ENCODE peak calls at places on chromosomes 7 and 10, in six cellular contexts. F is stomach, L is breast epithelium, A is neural progenitor cell, P is RWPE1, Z is heart right ventricle. V is an unnamed sample.

GRCh38 chr7:90736968-90737939 is 141.1 kb downstream of the CDK14 start:
- DNase-seq in F (no peak), L (no peak), A (no peak), P (no peak), Z (no peak), V (no peak)

GRCh38 chr10:29353887-29354561 is 65.2 kb downstream of the LYZL1 start:
- DNase-seq in F (no peak), L (no peak), A (peak; percentile 6), P (no peak), Z (no peak), V (no peak)

GRCh38 chr7:30171753-30172447 is 37.1 kb downstream of the MTURN start:
- DNase-seq in F (no peak), L (no peak), A (no peak), P (peak; percentile 56), Z (no peak), V (no peak)

GRCh38 chr7:23419160-23419559 is 51.1 kb downstream of the IGF2BP3 start:
- DNase-seq in F (no peak), L (no peak), A (no peak), P (no peak), Z (no peak), V (no peak)

GRCh38 chr10:69838418-69838817 is 36.7 kb downstream of the COL13A1 start:
- DNase-seq in F (no peak), L (no peak), A (peak; percentile 44), P (no peak), Z (no peak), V (no peak)

GRCh38 chr10:43197834-43198681 is 59.8 kb downstream of the CSGALNACT2 start:
- DNase-seq in F (peak; percentile 25), L (no peak), A (peak; percentile 45), P (no peak), Z (no peak), V (no peak)

GRCh38 chr7:80775481-80775880 is 137.0 kb downstream of the CD36 start:
- DNase-seq in F (no peak), L (no peak), A (no peak), P (no peak), Z (no peak), V (no peak)

GRCh38 chr10:70805619-70806215 is 10.0 kb upstream of the SGPL1 start:
- DNase-seq in F (no peak), L (no peak), A (no peak), P (no peak), Z (no peak), V (no peak)

GRCh38 chr7:36406156-36406555 is 16.5 kb downstream of the ANLN start:
- DNase-seq in F (no peak), L (no peak), A (no peak), P (no peak), Z (no peak), V (no peak)

GRCh38 chr10:129719889-129720590 is 244.0 kb downstream of the EBF3 start:
- DNase-seq in F (no peak), L (no peak), A (no peak), P (no peak), Z (no peak), V (no peak)

GRCh38 chr10:133325761-133326463 is 10.8 kb downstream of the CALY start:
- DNase-seq in F (no peak), L (no peak), A (peak; percentile 54), P (no peak), Z (no peak), V (no peak)

GRCh38 chr10:34109952-34110702 is 705.0 kb downstream of the PARD3 start:
- DNase-seq in F (no peak), L (no peak), A (peak; percentile 20), P (peak; percentile 67), Z (no peak), V (no peak)

GRCh38 chr10:27542812-27543211 is 38.7 kb downstream of the RAB18 start:
- DNase-seq in F (no peak), L (no peak), A (no peak), P (no peak), Z (no peak), V (no peak)

GRCh38 chr7:124992881-124993562 is 63.4 kb upstream of the POT1 start:
- DNase-seq in F (peak; percentile 33), L (no peak), A (no peak), P (peak; percentile 46), Z (no peak), V (no peak)

GRCh38 chr7:125241548-125241947 is 311.9 kb upstream of the POT1 start:
- DNase-seq in F (no peak), L (no peak), A (no peak), P (no peak), Z (no peak), V (no peak)

GRCh38 chr7:99685129-99685758 is 5.4 kb upstream of the CYP3A5 start:
- DNase-seq in F (no peak), L (no peak), A (no peak), P (no peak), Z (no peak), V (no peak)

GRCh38 chr10:13690281-13690825 is 103.6 kb downstream of the PRPF18 start:
- DNase-seq in F (no peak), L (peak; percentile 14), A (peak; percentile 63), P (peak; percentile 84), Z (no peak), V (no peak)

GRCh38 chr10:62655337-62655994 is 149.1 kb upstream of the ADO start:
- DNase-seq in F (no peak), L (no peak), A (no peak), P (no peak), Z (no peak), V (no peak)

GRCh38 chr10:397321-398068 is 262.2 kb downstream of the ZMYND11 start:
- DNase-seq in F (no peak), L (no peak), A (no peak), P (no peak), Z (no peak), V (peak; percentile 16)

DNA sequence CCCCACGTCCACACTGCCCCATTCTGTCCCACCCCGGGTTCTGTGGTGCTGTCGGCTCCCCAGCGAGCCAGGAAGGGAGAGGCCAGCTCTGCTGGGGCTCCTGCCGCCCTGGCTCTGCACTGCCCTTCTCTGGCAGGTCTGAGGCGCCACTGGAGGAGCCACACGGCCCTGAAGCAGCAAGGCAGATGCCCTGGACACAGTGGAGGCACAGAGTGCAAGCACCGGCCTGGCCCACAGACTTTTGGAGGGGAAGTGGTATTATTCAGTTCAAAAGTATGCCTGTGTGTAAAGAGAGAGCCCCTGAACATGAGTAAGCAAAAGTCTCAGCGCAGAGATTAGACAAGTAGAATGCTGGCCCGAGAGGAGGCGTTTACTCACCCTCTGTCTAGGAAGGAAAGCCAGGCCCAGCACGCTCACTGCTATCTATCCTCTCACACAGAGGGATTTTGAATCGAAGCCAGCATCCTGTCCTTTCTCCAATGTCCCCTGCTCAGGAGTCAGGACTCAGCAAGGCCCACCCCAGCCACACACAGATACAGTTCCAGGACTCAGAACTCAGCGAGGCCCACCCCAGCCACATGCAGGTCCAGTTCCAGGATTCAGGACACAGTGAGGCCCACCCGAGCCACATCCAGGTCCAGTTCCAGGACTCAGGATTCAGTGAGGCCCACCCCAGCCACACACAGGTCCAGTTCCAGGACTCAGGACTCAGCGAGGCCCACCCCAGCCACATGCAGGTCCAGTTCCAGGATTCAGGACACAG is 115.0 kb downstream of the EGFR start:
- DNase-seq in F (peak; percentile 51), L (no peak), A (no peak), P (peak; percentile 80), Z (peak; percentile 55), V (no peak)
- TF ChIP-seq CTCF in F (no peak), L (no peak), A (no peak), P (no peak), Z (no peak), V (no peak)

GRCh38 chr7:4854916-4855315 is 6.9 kb downstream of the PAPOLB start:
- DNase-seq in F (no peak), L (no peak), A (no peak), P (no peak), Z (no peak), V (no peak)

GRCh38 chr7:4851459-4852422 is 10.1 kb downstream of the PAPOLB start:
- DNase-seq in F (no peak), L (no peak), A (no peak), P (peak; percentile 12), Z (no peak), V (no peak)

GRCh38 chr7:4845740-4846142 is 16.1 kb downstream of the PAPOLB start:
- DNase-seq in F (no peak), L (no peak), A (peak; percentile 74), P (no peak), Z (peak; percentile 57), V (no peak)

GRCh38 chr7:4850262-4850795 is 11.5 kb downstream of the PAPOLB start:
- DNase-seq in F (no peak), L (no peak), A (no peak), P (no peak), Z (no peak), V (no peak)

GRCh38 chr7:4849390-4849789 is 12.4 kb downstream of the PAPOLB start:
- DNase-seq in F (no peak), L (no peak), A (peak; percentile 67), P (peak; percentile 29), Z (no peak), V (no peak)
- TF ChIP-seq CTCF in F (no peak), L (peak; percentile 22), A (peak; percentile 17), P (no peak), Z (peak; percentile 26), V (peak; percentile 52)

GRCh38 chr10:60820093-60820769 is 42.0 kb downstream of the CDK1 start:
- DNase-seq in F (no peak), L (no peak), A (peak; percentile 11), P (no peak), Z (no peak), V (no peak)

GRCh38 chr10:60818134-60818770 is 40.0 kb downstream of the CDK1 start:
- DNase-seq in F (no peak), L (no peak), A (no peak), P (no peak), Z (no peak), V (no peak)

GRCh38 chr10:60817135-60817805 is 39.0 kb downstream of the CDK1 start:
- DNase-seq in F (no peak), L (no peak), A (no peak), P (no peak), Z (no peak), V (no peak)

GRCh38 chr10:60819271-60819670 is 41.0 kb downstream of the CDK1 start:
- DNase-seq in F (no peak), L (no peak), A (no peak), P (no peak), Z (no peak), V (no peak)

DNA sequence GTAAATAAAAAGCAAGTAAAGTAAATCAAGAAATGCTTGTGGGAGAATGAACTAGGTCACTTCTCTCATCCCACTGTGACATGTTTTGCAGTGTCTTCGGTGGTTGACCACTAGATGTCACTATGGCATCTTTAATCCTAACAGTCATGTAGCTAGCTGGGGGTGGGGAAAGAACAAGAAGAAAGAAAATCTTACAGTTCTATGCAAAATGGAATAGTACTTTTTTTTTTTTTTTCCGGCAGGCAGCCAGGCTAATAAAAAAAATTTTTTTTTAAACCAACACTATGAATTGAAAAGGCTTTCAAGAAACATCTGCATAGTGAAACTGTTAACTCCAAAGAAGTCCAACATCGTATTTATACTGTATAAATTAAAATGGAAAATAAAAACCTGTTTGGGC is 38.3 kb downstream of the CDK1 start:
- DNase-seq in F (peak; percentile 32), L (no peak), A (peak; percentile 81), P (peak; percentile 85), Z (no peak), V (no peak)
- TF ChIP-seq CTCF in F (peak; percentile 63), L (peak; percentile 84), A (peak; percentile 90), P (peak; percentile 81), Z (peak; percentile 89), V (peak; percentile 91)

DNA sequence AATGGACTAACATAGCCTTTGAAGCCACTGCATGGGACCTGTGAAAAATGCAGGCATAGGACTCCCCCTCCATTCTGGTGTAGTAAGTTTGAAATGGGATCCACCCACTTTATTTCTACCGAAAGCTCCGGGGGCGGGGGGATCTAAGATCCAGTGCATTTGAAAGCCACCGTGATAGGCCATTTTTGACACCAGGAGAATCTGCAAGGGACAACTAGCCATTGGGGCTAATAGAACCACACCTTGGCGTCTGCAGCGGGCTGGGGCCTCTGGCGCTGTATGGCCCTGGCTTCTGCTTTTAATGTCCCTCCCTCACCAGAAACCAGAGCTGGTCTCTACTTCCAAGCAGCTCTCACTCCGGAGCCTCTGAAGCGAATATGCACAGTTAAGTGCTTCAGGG is 60.1 kb upstream of the GPR26 start:
- DNase-seq in F (no peak), L (no peak), A (no peak), P (no peak), Z (no peak), V (no peak)
- TF ChIP-seq CTCF in F (no peak), L (no peak), A (no peak), P (no peak), Z (no peak), V (no peak)